ENCODE peak calls at places on chromosomes 5 and 9, in six cellular contexts. One of them, this sample, is unnamed. For H3K36me3 and H3K27me3, the result is how much of the 10 kb centered on the place peaks cover.

GRCh38 chr9:112166176-112167140 is 8.6 kb downstream of the SUSD1 start:
- DNase-seq in heart left ventricle: no peak
- DNase-seq in neural progenitor cell: peak
- DNase-seq in prostate gland: no peak
- DNase-seq in Caco-2: peak
- DNase-seq in sigmoid colon: no peak
- DNase-seq in this sample: no peak

GRCh38 chr9:79975471-79976316 is 403.9 kb downstream of the TLE4 start:
- DNase-seq in heart left ventricle: no peak
- DNase-seq in neural progenitor cell: peak
- DNase-seq in prostate gland: no peak
- DNase-seq in Caco-2: no peak
- DNase-seq in sigmoid colon: no peak
- DNase-seq in this sample: peak

GRCh38 chr5:79800979-79801827 is 111.6 kb downstream of the CMYA5 start:
- DNase-seq in heart left ventricle: no peak
- DNase-seq in neural progenitor cell: no peak
- DNase-seq in prostate gland: no peak
- DNase-seq in Caco-2: no peak
- DNase-seq in sigmoid colon: no peak
- DNase-seq in this sample: no peak

GRCh38 chr9:78030553-78031270 is 899 bp downstream of the GNAQ start:
- DNase-seq in heart left ventricle: peak
- DNase-seq in neural progenitor cell: peak
- DNase-seq in prostate gland: peak
- DNase-seq in Caco-2: peak
- DNase-seq in sigmoid colon: peak
- DNase-seq in this sample: peak

GRCh38 chr9:95935861-95936578 is 60.5 kb downstream of the ERCC6L2 start:
- DNase-seq in heart left ventricle: no peak
- DNase-seq in neural progenitor cell: no peak
- DNase-seq in prostate gland: no peak
- DNase-seq in Caco-2: no peak
- DNase-seq in sigmoid colon: no peak
- DNase-seq in this sample: no peak

GRCh38 chr9:5786370-5787127 is 46.4 kb downstream of the ERMP1 start:
- DNase-seq in heart left ventricle: no peak
- DNase-seq in neural progenitor cell: no peak
- DNase-seq in prostate gland: no peak
- DNase-seq in Caco-2: no peak
- DNase-seq in sigmoid colon: no peak
- DNase-seq in this sample: no peak

GRCh38 chr9:135559606-135560005 is 1.9 kb upstream of the PAEP start:
- DNase-seq in heart left ventricle: no peak
- DNase-seq in neural progenitor cell: no peak
- DNase-seq in prostate gland: no peak
- DNase-seq in Caco-2: no peak
- DNase-seq in sigmoid colon: no peak
- DNase-seq in this sample: no peak

GRCh38 chr5:69295088-69295754 is 37.4 kb downstream of the CCDC125 start:
- DNase-seq in heart left ventricle: no peak
- DNase-seq in neural progenitor cell: peak
- DNase-seq in prostate gland: no peak
- DNase-seq in Caco-2: no peak
- DNase-seq in sigmoid colon: no peak
- DNase-seq in this sample: no peak

GRCh38 chr5:131534995-131535394 is 100.0 kb downstream of the RAPGEF6 start:
- DNase-seq in heart left ventricle: no peak
- DNase-seq in neural progenitor cell: no peak
- DNase-seq in prostate gland: no peak
- DNase-seq in Caco-2: no peak
- DNase-seq in sigmoid colon: no peak
- DNase-seq in this sample: no peak

GRCh38 chr9:38467404-38467803 is 43.1 kb upstream of the IGFBPL1 start:
- DNase-seq in heart left ventricle: no peak
- DNase-seq in neural progenitor cell: peak
- DNase-seq in prostate gland: no peak
- DNase-seq in Caco-2: no peak
- DNase-seq in sigmoid colon: no peak
- DNase-seq in this sample: no peak

GRCh38 chr5:151079838-151080619 is 805 bp downstream of the TNIP1 start:
- DNase-seq in heart left ventricle: no peak
- DNase-seq in neural progenitor cell: no peak
- DNase-seq in prostate gland: peak
- DNase-seq in Caco-2: no peak
- DNase-seq in sigmoid colon: no peak
- DNase-seq in this sample: no peak

GRCh38 chr9:110126986-110127864 is 80.7 kb downstream of the C9orf152 start:
- DNase-seq in heart left ventricle: peak
- DNase-seq in neural progenitor cell: peak
- DNase-seq in prostate gland: no peak
- DNase-seq in Caco-2: peak
- DNase-seq in sigmoid colon: peak
- DNase-seq in this sample: peak

GRCh38 chr5:81303563-81303962 is 2.2 kb downstream of the ZCCHC9 start:
- DNase-seq in heart left ventricle: no peak
- DNase-seq in neural progenitor cell: no peak
- DNase-seq in prostate gland: no peak
- DNase-seq in Caco-2: no peak
- DNase-seq in sigmoid colon: no peak
- DNase-seq in this sample: no peak

GRCh38 chr5:158660726-158661125 is 439.0 kb downstream of the EBF1 start:
- DNase-seq in heart left ventricle: no peak
- DNase-seq in neural progenitor cell: no peak
- DNase-seq in prostate gland: no peak
- DNase-seq in Caco-2: no peak
- DNase-seq in sigmoid colon: no peak
- DNase-seq in this sample: no peak

GRCh38 chr5:95808013-95808685 is 14.4 kb downstream of the GLRX start:
- DNase-seq in heart left ventricle: no peak
- DNase-seq in neural progenitor cell: no peak
- DNase-seq in prostate gland: no peak
- DNase-seq in Caco-2: no peak
- DNase-seq in sigmoid colon: no peak
- DNase-seq in this sample: no peak

GRCh38 chr5:43785198-43785597 is 182.2 kb downstream of the NNT start:
- DNase-seq in heart left ventricle: no peak
- DNase-seq in neural progenitor cell: no peak
- DNase-seq in prostate gland: no peak
- DNase-seq in Caco-2: no peak
- DNase-seq in sigmoid colon: no peak
- DNase-seq in this sample: no peak

GRCh38 chr5:112921031-112921832 is 795 bp downstream of the REEP5 start:
- DNase-seq in heart left ventricle: peak
- DNase-seq in neural progenitor cell: peak
- DNase-seq in prostate gland: peak
- DNase-seq in Caco-2: peak
- DNase-seq in sigmoid colon: peak
- DNase-seq in this sample: peak

GRCh38 chr5:35393901-35394300 is 163.6 kb upstream of the PRLR start:
- DNase-seq in heart left ventricle: no peak
- DNase-seq in neural progenitor cell: no peak
- DNase-seq in prostate gland: no peak
- DNase-seq in Caco-2: no peak
- DNase-seq in sigmoid colon: no peak
- DNase-seq in this sample: no peak

GRCh38 chr9:128091144-128091543 is 23.1 kb downstream of the SLC25A25 start:
- DNase-seq in heart left ventricle: peak
- DNase-seq in neural progenitor cell: no peak
- DNase-seq in prostate gland: peak
- DNase-seq in Caco-2: no peak
- DNase-seq in sigmoid colon: peak
- DNase-seq in this sample: peak

GRCh38 chr9:84151236-84151635 is 170.6 kb downstream of the RMI1 start:
- DNase-seq in heart left ventricle: no peak
- DNase-seq in neural progenitor cell: peak
- DNase-seq in prostate gland: no peak
- DNase-seq in Caco-2: no peak
- DNase-seq in sigmoid colon: no peak
- DNase-seq in this sample: no peak

GRCh38 chr9:114592356-114592755 is 4.8 kb downstream of the ATP6V1G1 start:
- DNase-seq in heart left ventricle: no peak
- DNase-seq in neural progenitor cell: no peak
- DNase-seq in prostate gland: peak
- DNase-seq in Caco-2: no peak
- DNase-seq in sigmoid colon: no peak
- DNase-seq in this sample: peak

GRCh38 chr5:73273379-73274050 is 100.5 kb downstream of the TMEM174 start:
- DNase-seq in heart left ventricle: no peak
- DNase-seq in neural progenitor cell: no peak
- DNase-seq in prostate gland: no peak
- DNase-seq in Caco-2: peak
- DNase-seq in sigmoid colon: no peak
- DNase-seq in this sample: no peak

GRCh38 chr5:142014911-142015584 is 2.2 kb upstream of the GNPDA1 start:
- DNase-seq in heart left ventricle: no peak
- DNase-seq in neural progenitor cell: peak
- DNase-seq in prostate gland: peak
- DNase-seq in Caco-2: peak
- DNase-seq in sigmoid colon: no peak
- DNase-seq in this sample: peak

GRCh38 chr5:137268646-137269045 is 230.5 kb downstream of the SPOCK1 start:
- DNase-seq in heart left ventricle: no peak
- DNase-seq in neural progenitor cell: no peak
- DNase-seq in prostate gland: no peak
- DNase-seq in Caco-2: no peak
- DNase-seq in sigmoid colon: no peak
- DNase-seq in this sample: no peak

GRCh38 chr5:109455598-109456096 is 45.9 kb upstream of the PJA2 start:
- DNase-seq in heart left ventricle: no peak
- DNase-seq in neural progenitor cell: no peak
- DNase-seq in prostate gland: peak
- DNase-seq in Caco-2: no peak
- DNase-seq in sigmoid colon: no peak
- DNase-seq in this sample: no peak

GRCh38 chr5:139549162-139549894 is 11.8 kb upstream of the UBE2D2 start:
- DNase-seq in heart left ventricle: no peak
- DNase-seq in neural progenitor cell: no peak
- DNase-seq in prostate gland: no peak
- DNase-seq in Caco-2: no peak
- DNase-seq in sigmoid colon: no peak
- DNase-seq in this sample: no peak

DNA sequence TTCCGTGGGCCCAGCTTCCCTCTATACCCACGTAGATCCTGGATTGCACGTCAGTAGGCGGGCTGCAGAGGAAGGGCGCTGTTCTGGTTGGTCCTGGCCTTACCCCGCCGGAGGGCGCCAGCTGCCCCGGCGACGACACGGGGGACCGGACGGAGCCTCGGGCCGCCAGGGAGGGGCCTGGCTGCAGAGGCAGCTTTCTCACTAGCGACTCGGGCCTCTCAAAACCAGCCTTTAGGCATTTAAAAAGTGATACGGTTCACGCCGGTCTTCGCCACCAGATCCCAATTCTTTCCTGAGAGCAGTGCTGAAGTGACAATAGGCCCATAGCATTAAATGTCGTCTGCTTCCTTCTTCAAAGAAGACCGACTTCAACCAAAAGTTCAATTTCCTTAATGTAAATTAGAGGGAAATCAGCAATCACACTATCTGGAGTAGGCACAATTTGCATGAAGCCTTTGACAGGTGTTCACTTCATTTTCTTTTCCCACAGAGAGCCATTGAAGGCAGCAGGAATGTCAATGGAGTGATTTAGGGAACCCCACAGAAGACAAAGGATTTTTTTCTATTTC is 17.6 kb upstream of the UBE2D2 start:
- DNase-seq in heart left ventricle: peak
- DNase-seq in neural progenitor cell: peak
- DNase-seq in prostate gland: no peak
- DNase-seq in Caco-2: peak
- DNase-seq in sigmoid colon: peak
- DNase-seq in this sample: peak
- H3K4me3 ChIP-seq in heart left ventricle: peak
- H3K4me3 ChIP-seq in neural progenitor cell: peak
- H3K4me3 ChIP-seq in prostate gland: no peak
- H3K4me3 ChIP-seq in Caco-2: no peak
- H3K4me3 ChIP-seq in sigmoid colon: peak
- H3K4me3 ChIP-seq in this sample: peak

DNA sequence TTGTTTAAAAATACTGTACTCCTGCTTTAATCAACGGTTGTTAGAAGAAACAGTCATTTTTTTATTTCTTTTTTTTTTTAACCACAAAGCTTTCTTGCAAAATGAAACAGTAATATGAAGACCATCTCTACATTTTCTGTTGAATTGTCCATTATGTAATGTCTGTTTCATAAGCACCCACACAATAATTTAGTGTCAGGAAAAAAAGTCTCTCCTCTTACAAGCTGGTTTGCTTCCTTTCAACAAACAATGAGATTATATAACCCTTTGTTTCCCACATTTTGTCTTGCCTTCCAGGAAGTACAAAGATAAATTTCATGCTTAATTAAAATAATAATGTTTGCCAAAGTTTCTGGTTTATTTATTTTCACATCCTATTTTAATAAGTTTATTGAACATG is 16.6 kb downstream of the CTNNAL1 start:
- DNase-seq in heart left ventricle: no peak
- DNase-seq in neural progenitor cell: no peak
- DNase-seq in prostate gland: no peak
- DNase-seq in Caco-2: no peak
- DNase-seq in sigmoid colon: no peak
- DNase-seq in this sample: no peak
- H3K36me3 ChIP-seq in heart left ventricle: under half
- H3K36me3 ChIP-seq in neural progenitor cell: under half
- H3K36me3 ChIP-seq in prostate gland: under half
- H3K36me3 ChIP-seq in Caco-2: under half
- H3K36me3 ChIP-seq in sigmoid colon: under half
- H3K36me3 ChIP-seq in this sample: under half

GRCh38 chr5:176741566-176742211 is 68.7 kb upstream of the UNC5A start:
- DNase-seq in heart left ventricle: peak
- DNase-seq in neural progenitor cell: no peak
- DNase-seq in prostate gland: no peak
- DNase-seq in Caco-2: no peak
- DNase-seq in sigmoid colon: peak
- DNase-seq in this sample: peak
- H3K27me3 ChIP-seq in heart left ventricle: half or more
- H3K27me3 ChIP-seq in neural progenitor cell: under half
- H3K27me3 ChIP-seq in prostate gland: under half
- H3K27me3 ChIP-seq in Caco-2: under half
- H3K27me3 ChIP-seq in sigmoid colon: under half
- H3K27me3 ChIP-seq in this sample: under half

GRCh38 chr5:118788351-118788750 is 200.0 kb downstream of the DTWD2 start:
- DNase-seq in heart left ventricle: no peak
- DNase-seq in neural progenitor cell: no peak
- DNase-seq in prostate gland: no peak
- DNase-seq in Caco-2: no peak
- DNase-seq in sigmoid colon: no peak
- DNase-seq in this sample: no peak

GRCh38 chr5:118793652-118794051 is 194.7 kb downstream of the DTWD2 start:
- DNase-seq in heart left ventricle: no peak
- DNase-seq in neural progenitor cell: no peak
- DNase-seq in prostate gland: no peak
- DNase-seq in Caco-2: no peak
- DNase-seq in sigmoid colon: no peak
- DNase-seq in this sample: no peak

GRCh38 chr5:118794281-118794680 is 194.1 kb downstream of the DTWD2 start:
- DNase-seq in heart left ventricle: no peak
- DNase-seq in neural progenitor cell: no peak
- DNase-seq in prostate gland: no peak
- DNase-seq in Caco-2: no peak
- DNase-seq in sigmoid colon: no peak
- DNase-seq in this sample: no peak

GRCh38 chr5:118793091-118793490 is 195.3 kb downstream of the DTWD2 start:
- DNase-seq in heart left ventricle: no peak
- DNase-seq in neural progenitor cell: no peak
- DNase-seq in prostate gland: no peak
- DNase-seq in Caco-2: no peak
- DNase-seq in sigmoid colon: no peak
- DNase-seq in this sample: no peak

GRCh38 chr5:118791986-118792734 is 196.2 kb downstream of the DTWD2 start:
- DNase-seq in heart left ventricle: no peak
- DNase-seq in neural progenitor cell: peak
- DNase-seq in prostate gland: peak
- DNase-seq in Caco-2: peak
- DNase-seq in sigmoid colon: no peak
- DNase-seq in this sample: peak
- H3K4me3 ChIP-seq in heart left ventricle: no peak
- H3K4me3 ChIP-seq in neural progenitor cell: no peak
- H3K4me3 ChIP-seq in prostate gland: no peak
- H3K4me3 ChIP-seq in Caco-2: no peak
- H3K4me3 ChIP-seq in sigmoid colon: peak
- H3K4me3 ChIP-seq in this sample: no peak

This sample was measured in H7.